ENCODE peak calls at places on chromosomes 4 and X, in nine cellular contexts. One of them, this sample, is unnamed.

GRCh38 chrX:129786210-129786651 is 6.5 kb downstream of the SASH3 start:
- DNase-seq in psoas muscle: no peak
- DNase-seq in OCI-LY7: peak; percentile 83
- DNase-seq in tibial nerve: no peak
- DNase-seq in hepatocyte: no peak
- DNase-seq in ovary: no peak
- DNase-seq in body of pancreas: no peak
- DNase-seq in endodermal cell: no peak
- DNase-seq in CD4-positive, alpha-beta T cell: no peak
- DNase-seq in this sample: no peak

GRCh38 chrX:74259879-74260491 is 44.0 kb upstream of the ZCCHC13 start:
- DNase-seq in psoas muscle: no peak
- DNase-seq in OCI-LY7: no peak
- DNase-seq in tibial nerve: no peak
- DNase-seq in hepatocyte: no peak
- DNase-seq in ovary: no peak
- DNase-seq in body of pancreas: no peak
- DNase-seq in endodermal cell: peak; percentile 91
- DNase-seq in CD4-positive, alpha-beta T cell: no peak
- DNase-seq in this sample: no peak

GRCh38 chr4:90127706-90128345 is 632 bp downstream of the CCSER1 start:
- DNase-seq in psoas muscle: peak; percentile 41
- DNase-seq in OCI-LY7: no peak
- DNase-seq in tibial nerve: no peak
- DNase-seq in hepatocyte: peak; percentile 63
- DNase-seq in ovary: peak; percentile 14
- DNase-seq in body of pancreas: peak; percentile 54
- DNase-seq in endodermal cell: no peak
- DNase-seq in CD4-positive, alpha-beta T cell: no peak
- DNase-seq in this sample: no peak

GRCh38 chr4:55181606-55182005 is 56.2 kb upstream of the KDR start:
- DNase-seq in psoas muscle: no peak
- DNase-seq in OCI-LY7: no peak
- DNase-seq in tibial nerve: no peak
- DNase-seq in hepatocyte: no peak
- DNase-seq in ovary: no peak
- DNase-seq in body of pancreas: no peak
- DNase-seq in endodermal cell: no peak
- DNase-seq in CD4-positive, alpha-beta T cell: no peak
- DNase-seq in this sample: no peak

GRCh38 chrX:48487362-48487785 is 11.4 kb downstream of the FTSJ1 start:
- DNase-seq in psoas muscle: no peak
- DNase-seq in OCI-LY7: no peak
- DNase-seq in tibial nerve: no peak
- DNase-seq in hepatocyte: no peak
- DNase-seq in ovary: no peak
- DNase-seq in body of pancreas: no peak
- DNase-seq in endodermal cell: no peak
- DNase-seq in CD4-positive, alpha-beta T cell: no peak
- DNase-seq in this sample: peak; percentile 72

GRCh38 chrX:149641432-149641831 is 9.8 kb upstream of the TMEM185A start:
- DNase-seq in psoas muscle: no peak
- DNase-seq in OCI-LY7: no peak
- DNase-seq in tibial nerve: no peak
- DNase-seq in hepatocyte: no peak
- DNase-seq in ovary: no peak
- DNase-seq in body of pancreas: no peak
- DNase-seq in endodermal cell: no peak
- DNase-seq in CD4-positive, alpha-beta T cell: no peak
- DNase-seq in this sample: no peak

GRCh38 chrX:68941385-68941952 is 112.6 kb downstream of the EFNB1 start:
- DNase-seq in psoas muscle: no peak
- DNase-seq in OCI-LY7: no peak
- DNase-seq in tibial nerve: no peak
- DNase-seq in hepatocyte: no peak
- DNase-seq in ovary: no peak
- DNase-seq in body of pancreas: no peak
- DNase-seq in endodermal cell: peak; percentile 22
- DNase-seq in CD4-positive, alpha-beta T cell: no peak
- DNase-seq in this sample: no peak

GRCh38 chr4:21765810-21766407 is 182.7 kb downstream of the KCNIP4 start:
- DNase-seq in psoas muscle: no peak
- DNase-seq in OCI-LY7: peak; percentile 41
- DNase-seq in tibial nerve: no peak
- DNase-seq in hepatocyte: peak; percentile 75
- DNase-seq in ovary: no peak
- DNase-seq in body of pancreas: peak; percentile 36
- DNase-seq in endodermal cell: peak; percentile 90
- DNase-seq in CD4-positive, alpha-beta T cell: peak; percentile 5
- DNase-seq in this sample: peak; percentile 64

DNA sequence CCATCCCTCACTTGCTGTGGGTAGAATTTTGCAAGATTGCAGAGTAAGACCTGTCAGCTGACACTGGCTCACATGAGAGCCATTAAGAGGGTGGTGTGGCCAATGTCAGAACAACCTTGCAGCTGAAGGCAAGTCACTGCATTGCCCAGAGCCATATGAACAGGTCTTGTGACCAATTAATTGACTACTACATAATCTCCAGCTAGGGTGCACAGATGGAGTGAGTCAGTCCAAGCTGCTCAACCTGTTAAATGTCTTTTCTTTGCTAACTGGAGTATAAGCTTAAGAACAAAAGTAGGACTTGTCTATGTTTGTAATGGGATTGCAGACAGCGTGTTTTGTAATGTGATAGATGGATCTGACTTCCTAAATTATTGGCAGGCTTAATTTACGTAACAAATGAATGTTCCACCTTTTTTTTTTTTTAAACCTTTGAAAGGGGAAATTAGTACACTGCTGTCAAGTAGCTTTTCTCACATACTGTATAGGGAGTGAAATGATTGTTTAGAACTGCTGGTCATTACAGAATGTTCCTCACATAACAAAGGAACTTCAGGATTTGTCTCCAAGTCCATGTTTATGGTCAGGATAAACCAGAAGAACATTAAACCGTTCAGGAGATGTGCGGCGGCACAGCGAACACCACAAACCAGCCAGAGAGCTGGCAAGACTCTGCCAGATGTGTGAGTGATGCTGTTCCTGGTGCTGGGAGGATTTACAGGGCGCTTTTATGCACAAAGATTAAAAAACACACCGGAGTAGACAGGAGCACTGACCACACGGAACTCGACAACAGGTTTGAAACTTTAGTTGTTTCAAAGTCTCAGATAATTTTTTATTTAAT is 37.0 kb downstream of the FNIP2 start:
- DNase-seq in psoas muscle: no peak
- DNase-seq in OCI-LY7: no peak
- DNase-seq in tibial nerve: no peak
- DNase-seq in hepatocyte: peak; percentile 76
- DNase-seq in ovary: no peak
- DNase-seq in body of pancreas: peak; percentile 23
- DNase-seq in endodermal cell: no peak
- DNase-seq in CD4-positive, alpha-beta T cell: no peak
- DNase-seq in this sample: peak; percentile 62
- H3K27ac ChIP-seq in psoas muscle: peak overlapping the region; percentile 90
- H3K27ac ChIP-seq in OCI-LY7: no peak overlapping the region
- H3K27ac ChIP-seq in tibial nerve: no peak overlapping the region
- H3K27ac ChIP-seq in hepatocyte: peak overlapping the region; percentile 84
- H3K27ac ChIP-seq in ovary: no peak overlapping the region
- H3K27ac ChIP-seq in body of pancreas: no peak overlapping the region
- H3K27ac ChIP-seq in endodermal cell: no peak overlapping the region
- H3K27ac ChIP-seq in CD4-positive, alpha-beta T cell: no peak overlapping the region
- H3K27ac ChIP-seq in this sample: peak overlapping the region; percentile 78

GRCh38 chr4:5409980-5410618 is 298.3 kb downstream of the EVC2 start:
- DNase-seq in psoas muscle: no peak
- DNase-seq in OCI-LY7: no peak
- DNase-seq in tibial nerve: no peak
- DNase-seq in hepatocyte: no peak
- DNase-seq in ovary: no peak
- DNase-seq in body of pancreas: no peak
- DNase-seq in endodermal cell: peak; percentile 48
- DNase-seq in CD4-positive, alpha-beta T cell: no peak
- DNase-seq in this sample: no peak
- TF ChIP-seq CTCF in psoas muscle: no peak
- TF ChIP-seq CTCF in OCI-LY7: no peak
- TF ChIP-seq CTCF in tibial nerve: no peak
- TF ChIP-seq CTCF in hepatocyte: no peak
- TF ChIP-seq CTCF in ovary: no peak
- TF ChIP-seq CTCF in body of pancreas: no peak
- TF ChIP-seq CTCF in endodermal cell: peak; percentile 60
- TF ChIP-seq CTCF in CD4-positive, alpha-beta T cell: no peak
- TF ChIP-seq CTCF in this sample: no peak

GRCh38 chrX:8586953-8587352 is 122.3 kb downstream of the VCX3B start:
- DNase-seq in psoas muscle: no peak
- DNase-seq in OCI-LY7: no peak
- DNase-seq in tibial nerve: no peak
- DNase-seq in hepatocyte: no peak
- DNase-seq in ovary: no peak
- DNase-seq in body of pancreas: no peak
- DNase-seq in endodermal cell: no peak
- DNase-seq in CD4-positive, alpha-beta T cell: no peak
- DNase-seq in this sample: no peak
- H3K27ac ChIP-seq in psoas muscle: no peak overlapping the region
- H3K27ac ChIP-seq in OCI-LY7: no peak overlapping the region
- H3K27ac ChIP-seq in tibial nerve: no peak overlapping the region
- H3K27ac ChIP-seq in hepatocyte: no peak overlapping the region
- H3K27ac ChIP-seq in ovary: no peak overlapping the region
- H3K27ac ChIP-seq in body of pancreas: no peak overlapping the region
- H3K27ac ChIP-seq in endodermal cell: no peak overlapping the region
- H3K27ac ChIP-seq in CD4-positive, alpha-beta T cell: no peak overlapping the region
- H3K27ac ChIP-seq in this sample: no peak overlapping the region

GRCh38 chr4:71729856-71730255 is 54.0 kb downstream of the GC start:
- DNase-seq in psoas muscle: no peak
- DNase-seq in OCI-LY7: no peak
- DNase-seq in tibial nerve: no peak
- DNase-seq in hepatocyte: no peak
- DNase-seq in ovary: no peak
- DNase-seq in body of pancreas: no peak
- DNase-seq in endodermal cell: no peak
- DNase-seq in CD4-positive, alpha-beta T cell: no peak
- DNase-seq in this sample: no peak

GRCh38 chr4:71732066-71732465 is 51.8 kb downstream of the GC start:
- DNase-seq in psoas muscle: no peak
- DNase-seq in OCI-LY7: no peak
- DNase-seq in tibial nerve: no peak
- DNase-seq in hepatocyte: no peak
- DNase-seq in ovary: no peak
- DNase-seq in body of pancreas: no peak
- DNase-seq in endodermal cell: no peak
- DNase-seq in CD4-positive, alpha-beta T cell: no peak
- DNase-seq in this sample: no peak

GRCh38 chr4:71732706-71733105 is 51.2 kb downstream of the GC start:
- DNase-seq in psoas muscle: no peak
- DNase-seq in OCI-LY7: peak; percentile 3
- DNase-seq in tibial nerve: no peak
- DNase-seq in hepatocyte: peak; percentile 52
- DNase-seq in ovary: no peak
- DNase-seq in body of pancreas: no peak
- DNase-seq in endodermal cell: no peak
- DNase-seq in CD4-positive, alpha-beta T cell: no peak
- DNase-seq in this sample: peak; percentile 17
- TF ChIP-seq CTCF in psoas muscle: no peak
- TF ChIP-seq CTCF in OCI-LY7: peak; percentile 50
- TF ChIP-seq CTCF in tibial nerve: no peak
- TF ChIP-seq CTCF in hepatocyte: peak; percentile 74
- TF ChIP-seq CTCF in ovary: no peak
- TF ChIP-seq CTCF in body of pancreas: no peak
- TF ChIP-seq CTCF in endodermal cell: peak; percentile 78
- TF ChIP-seq CTCF in CD4-positive, alpha-beta T cell: no peak
- TF ChIP-seq CTCF in this sample: peak; percentile 25

DNA sequence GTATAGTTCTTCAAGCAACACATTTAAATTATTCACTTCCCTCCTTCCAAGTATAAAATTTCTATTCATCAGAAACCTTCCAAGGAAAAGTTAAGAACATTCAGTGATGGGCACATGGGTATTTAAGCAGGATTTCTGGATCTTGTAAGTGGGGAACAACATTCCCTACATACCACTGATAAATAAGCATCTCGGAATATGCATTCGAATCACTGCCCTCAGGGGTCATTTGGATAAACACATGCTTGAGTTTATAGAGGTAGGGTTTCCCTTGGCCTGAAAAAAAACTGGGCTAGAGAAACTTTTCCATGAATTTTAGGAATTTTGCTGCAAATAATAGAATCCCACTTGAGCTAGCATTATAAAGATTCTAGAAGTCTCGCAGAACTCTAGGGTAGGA is 143.9 kb downstream of the SOX3 start:
- DNase-seq in psoas muscle: no peak
- DNase-seq in OCI-LY7: no peak
- DNase-seq in tibial nerve: no peak
- DNase-seq in hepatocyte: no peak
- DNase-seq in ovary: no peak
- DNase-seq in body of pancreas: no peak
- DNase-seq in endodermal cell: no peak
- DNase-seq in CD4-positive, alpha-beta T cell: no peak
- DNase-seq in this sample: no peak
- H3K27ac ChIP-seq in psoas muscle: no peak overlapping the region
- H3K27ac ChIP-seq in OCI-LY7: no peak overlapping the region
- H3K27ac ChIP-seq in tibial nerve: no peak overlapping the region
- H3K27ac ChIP-seq in hepatocyte: no peak overlapping the region
- H3K27ac ChIP-seq in ovary: no peak overlapping the region
- H3K27ac ChIP-seq in body of pancreas: no peak overlapping the region
- H3K27ac ChIP-seq in endodermal cell: no peak overlapping the region
- H3K27ac ChIP-seq in CD4-positive, alpha-beta T cell: no peak overlapping the region
- H3K27ac ChIP-seq in this sample: no peak overlapping the region

DNA sequence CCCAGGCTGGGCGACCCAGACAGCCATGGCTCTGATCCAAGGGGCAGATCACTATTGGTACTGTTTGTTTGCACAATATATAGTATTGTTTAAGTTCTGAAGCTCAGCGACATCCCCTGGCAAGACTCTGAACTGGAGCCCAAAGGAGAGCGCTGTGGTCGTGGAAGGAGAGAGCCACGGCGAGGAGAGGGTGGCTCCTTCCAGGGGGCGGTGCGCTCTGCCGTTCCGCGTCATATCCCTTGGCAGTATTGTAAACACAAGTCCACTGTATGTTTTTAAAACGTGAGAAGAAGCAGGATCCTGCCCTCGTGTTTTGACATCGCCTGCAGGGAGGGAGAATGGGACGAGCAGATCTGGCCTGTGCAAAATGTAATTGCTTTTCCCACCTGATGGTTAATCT is 185.5 kb downstream of the RAB28 start:
- DNase-seq in psoas muscle: no peak
- DNase-seq in OCI-LY7: no peak
- DNase-seq in tibial nerve: no peak
- DNase-seq in hepatocyte: no peak
- DNase-seq in ovary: no peak
- DNase-seq in body of pancreas: no peak
- DNase-seq in endodermal cell: no peak
- DNase-seq in CD4-positive, alpha-beta T cell: no peak
- DNase-seq in this sample: no peak
- TF ChIP-seq CTCF in psoas muscle: no peak
- TF ChIP-seq CTCF in OCI-LY7: no peak
- TF ChIP-seq CTCF in tibial nerve: no peak
- TF ChIP-seq CTCF in hepatocyte: no peak
- TF ChIP-seq CTCF in ovary: no peak
- TF ChIP-seq CTCF in body of pancreas: no peak
- TF ChIP-seq CTCF in endodermal cell: no peak
- TF ChIP-seq CTCF in CD4-positive, alpha-beta T cell: no peak
- TF ChIP-seq CTCF in this sample: no peak

This sample was measured in RWPE1.